ENCODE peak calls at places on chromosomes 1 and 21, in four cellular contexts. G is osteocyte, N is sciatic nerve, S is Calu3. P is an unnamed sample.

GRCh38 chr1:113325039-113325438 is 65.3 kb upstream of the MAGI3 start:
- DNase-seq in G (no peak), N (no peak), S (peak), P (no peak)

GRCh38 chr1:204885790-204886189 is 15.1 kb downstream of the NFASC start:
- DNase-seq in G (no peak), N (no peak), S (no peak), P (no peak)

GRCh38 chr1:145892486-145893087 is 6.9 kb upstream of the ANKRD35 start:
- DNase-seq in G (no peak), N (no peak), S (no peak), P (peak)

GRCh38 chr21:45522986-45523385 is 19.3 kb downstream of the SLC19A1 start:
- DNase-seq in G (no peak), N (peak), S (no peak), P (peak)

GRCh38 chr1:165854101-165854845 is 26.9 kb downstream of the UCK2 start:
- DNase-seq in G (no peak), N (no peak), S (peak), P (no peak)

GRCh38 chr1:113615425-113615824 is 143.9 kb downstream of the PHTF1 start:
- DNase-seq in G (no peak), N (no peak), S (no peak), P (no peak)

GRCh38 chr1:81832573-81832972 is 31.8 kb downstream of the ADGRL2 start:
- DNase-seq in G (no peak), N (no peak), S (no peak), P (no peak)

GRCh38 chr1:111204211-111204883 is 3.9 kb upstream of the DENND2D start:
- DNase-seq in G (peak), N (no peak), S (peak), P (peak)

GRCh38 chr1:225347123-225347683 is 80.6 kb downstream of the LBR start:
- DNase-seq in G (no peak), N (no peak), S (no peak), P (no peak)

GRCh38 chr1:54331091-54331772 is 75.0 kb downstream of the SSBP3 start:
- DNase-seq in G (no peak), N (no peak), S (no peak), P (no peak)

GRCh38 chr1:237664327-237664726 is 226.4 kb downstream of the ZP4 start:
- DNase-seq in G (no peak), N (no peak), S (no peak), P (no peak)

GRCh38 chr1:82979593-82980230 is 1019.2 kb downstream of the TTLL7 start:
- DNase-seq in G (no peak), N (no peak), S (no peak), P (no peak)

GRCh38 chr1:16088996-16089395 is 15.5 kb upstream of the FAM131C start:
- DNase-seq in G (no peak), N (no peak), S (peak), P (no peak)

GRCh38 chr1:113390871-113391642 is 742 bp downstream of the MAGI3 start:
- DNase-seq in G (peak), N (peak), S (peak), P (peak)

GRCh38 chr1:47678464-47678980 is 240.7 kb downstream of the FOXD2 start:
- DNase-seq in G (peak), N (no peak), S (no peak), P (no peak)

GRCh38 chr1:44284184-44284583 is 70.9 kb downstream of the ERI3 start:
- DNase-seq in G (no peak), N (no peak), S (no peak), P (no peak)

GRCh38 chr1:26405281-26405915 is 5.2 kb upstream of the LIN28A start:
- DNase-seq in G (no peak), N (no peak), S (no peak), P (no peak)

GRCh38 chr1:3193811-3194210 is 124.8 kb downstream of the PRDM16 start:
- DNase-seq in G (no peak), N (no peak), S (no peak), P (no peak)

GRCh38 chr1:70997793-70998192 is 49.8 kb downstream of the PTGER3 start:
- DNase-seq in G (no peak), N (no peak), S (no peak), P (no peak)

GRCh38 chr21:45579383-45580180 is 37.3 kb upstream of the SLC19A1 start:
- DNase-seq in G (peak), N (peak), S (no peak), P (peak)

GRCh38 chr1:96967311-96967710 is 245.7 kb downstream of the PTBP2 start:
- DNase-seq in G (no peak), N (no peak), S (no peak), P (no peak)

GRCh38 chr1:219177363-219177762 is 3.7 kb downstream of the LYPLAL1 start:
- DNase-seq in G (no peak), N (no peak), S (no peak), P (no peak)

GRCh38 chr1:43531453-43531905 is 796 bp downstream of the PTPRF start:
- DNase-seq in G (no peak), N (no peak), S (peak), P (peak)

GRCh38 chr1:3548156-3548893 is 63.0 kb downstream of the MEGF6 start:
- DNase-seq in G (no peak), N (no peak), S (no peak), P (no peak)

GRCh38 chr1:68229927-68230812 is 2.2 kb downstream of the WLS start:
- DNase-seq in G (no peak), N (peak), S (peak), P (no peak)

GRCh38 chr1:195939844-195940243 is 668.4 kb downstream of the KCNT2 start:
- DNase-seq in G (no peak), N (no peak), S (no peak), P (no peak)

GRCh38 chr1:63199666-63200065 is 122.7 kb upstream of the FOXD3 start:
- DNase-seq in G (no peak), N (no peak), S (no peak), P (no peak)

GRCh38 chr1:183365093-183365492 is 53.1 kb downstream of the NMNAT2 start:
- DNase-seq in G (no peak), N (no peak), S (no peak), P (no peak)

GRCh38 chr1:201282216-201282615 is 1.1 kb upstream of the PKP1 start:
- DNase-seq in G (no peak), N (no peak), S (no peak), P (no peak)

GRCh38 chr1:28815533-28815932 is 3.6 kb downstream of the OPRD1 start:
- DNase-seq in G (no peak), N (no peak), S (no peak), P (no peak)